ENCODE peak calls at places on chromosomes 3 and 15, in seven cellular contexts. G is H1, I is SK-N-SH, X is HepG2, T is HCT116, D is K562, J is GM12878. N is an unnamed sample.

GRCh38 chr15:47717036-47717611 is at the start of gene SEMA6D:
- DNase-seq in D (no peak), G (peak), T (no peak), J (no peak), I (peak), X (peak), N (peak)

GRCh38 chr3:134291300-134292254 is 40.9 kb upstream of the RYK start:
- DNase-seq in J (no peak), D (no peak), X (no peak), T (no peak), I (no peak), G (no peak), N (no peak)

GRCh38 chr15:63887630-63888029 is 53.9 kb upstream of the HERC1 start:
- DNase-seq in G (no peak), J (no peak), D (no peak), X (no peak), T (no peak), I (no peak), N (no peak)

GRCh38 chr3:188274249-188274915 is 120.4 kb downstream of the LPP start:
- DNase-seq in T (no peak), X (no peak), J (no peak), I (no peak), D (no peak), G (no peak), N (no peak)

GRCh38 chr3:46463120-46463867 is 1.4 kb downstream of the LTF start:
- DNase-seq in T (no peak), X (no peak), G (no peak), J (no peak), D (no peak), I (no peak), N (no peak)

GRCh38 chr15:36844453-36845094 is 255.8 kb downstream of the MEIS2 start:
- DNase-seq in X (peak), J (no peak), D (no peak), I (no peak), G (no peak), T (no peak), N (peak)

GRCh38 chr3:138684411-138684810 is 75.8 kb downstream of the FAIM start:
- DNase-seq in X (no peak), G (no peak), D (no peak), J (no peak), I (no peak), T (no peak), N (no peak)

GRCh38 chr3:129239992-129240391 is 9.4 kb upstream of the COPG1 start:
- DNase-seq in J (no peak), X (no peak), T (no peak), G (no peak), I (no peak), D (no peak), N (no peak)

GRCh38 chr3:29514912-29515311 is 234.0 kb downstream of the RBMS3 start:
- DNase-seq in D (no peak), J (no peak), G (no peak), T (no peak), X (no peak), I (no peak), N (peak)

GRCh38 chr3:58528629-58529028 is 8.4 kb downstream of the ACOX2 start:
- DNase-seq in G (no peak), X (no peak), I (peak), D (no peak), J (no peak), T (no peak), N (peak)

GRCh38 chr15:68106656-68107055 is 52.5 kb downstream of the PIAS1 start:
- DNase-seq in X (peak), G (no peak), J (no peak), D (no peak), I (no peak), T (no peak), N (no peak)

GRCh38 chr3:50503504-50503903 is at the start of gene CACNA2D2:
- DNase-seq in X (no peak), T (peak), D (peak), J (no peak), I (peak), G (no peak), N (peak)

GRCh38 chr3:45223889-45224730 is 2.0 kb downstream of the TMEM158 start:
- DNase-seq in I (no peak), D (no peak), X (no peak), J (no peak), G (no peak), T (no peak), N (no peak)

GRCh38 chr3:87191641-87192040 is 35.5 kb upstream of the CHMP2B start:
- DNase-seq in T (no peak), X (no peak), J (no peak), I (no peak), D (no peak), G (no peak), N (no peak)

GRCh38 chr3:18122264-18122663 is 302.9 kb downstream of the SATB1 start:
- DNase-seq in D (no peak), J (no peak), T (no peak), X (no peak), I (no peak), G (no peak), N (no peak)

GRCh38 chr15:100205549-100206295 is 136.1 kb downstream of the ADAMTS17 start:
- DNase-seq in I (no peak), D (no peak), T (no peak), X (no peak), J (no peak), G (no peak), N (no peak)

GRCh38 chr3:65836047-65836446 is 202.7 kb downstream of the MAGI1 start:
- DNase-seq in I (no peak), T (no peak), J (no peak), G (no peak), D (no peak), X (no peak), N (no peak)

GRCh38 chr3:49554639-49555265 is 475 bp downstream of the BSN start:
- DNase-seq in T (no peak), I (no peak), G (no peak), X (no peak), J (no peak), D (peak), N (peak)

GRCh38 chr3:61530355-61530754 is 31.0 kb upstream of the PTPRG start:
- DNase-seq in T (peak), X (peak), D (no peak), G (no peak), J (no peak), I (peak), N (peak)

GRCh38 chr3:195892355-195893120 is 15.8 kb downstream of the TNK2 start:
- DNase-seq in D (no peak), J (no peak), T (no peak), G (no peak), I (peak), X (peak), N (no peak)

DNA sequence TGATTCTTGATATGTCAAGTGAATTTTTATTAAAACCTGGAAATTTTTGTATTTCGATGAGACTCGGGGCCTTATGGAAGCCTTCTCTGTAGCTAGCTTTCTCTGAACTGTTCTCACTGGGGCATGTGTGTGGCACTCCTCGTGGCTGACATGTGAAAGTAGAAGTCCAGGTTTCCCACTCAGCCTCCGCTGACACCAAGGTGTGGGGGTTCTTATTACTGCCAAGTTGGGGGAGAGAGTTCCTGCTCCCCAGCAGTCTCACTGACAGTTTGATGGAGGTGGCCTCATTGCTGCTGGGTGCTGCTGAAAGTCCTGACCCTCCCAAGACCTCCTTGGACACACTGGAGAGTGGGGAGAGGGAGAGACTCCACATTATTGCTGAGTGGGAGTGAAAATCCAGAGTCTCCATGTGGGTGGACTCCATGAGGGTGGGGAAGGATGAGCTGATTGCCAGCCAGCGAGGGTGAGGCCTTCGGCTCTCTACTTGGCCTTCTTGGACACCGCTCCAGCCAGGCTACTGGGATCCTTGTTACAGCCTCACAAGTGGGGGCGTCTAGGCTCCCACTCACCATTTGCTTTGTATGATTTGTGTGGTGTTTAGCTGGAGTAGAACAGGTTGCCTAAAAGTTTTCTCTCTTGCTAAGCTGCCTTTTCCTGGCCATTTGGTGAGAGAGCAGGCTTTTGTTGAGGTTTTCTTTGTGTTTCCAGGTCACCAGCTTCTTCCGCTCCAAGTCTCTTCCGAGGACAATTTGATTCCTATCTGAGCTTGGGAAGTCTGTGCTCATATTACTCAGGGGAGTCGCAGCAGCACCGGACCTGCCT is 64.1 kb downstream of the LSM3 start:
- DNase-seq in J (no peak), T (no peak), I (no peak), G (no peak), X (no peak), D (no peak), N (peak)
- TF ChIP-seq JUND in J (no peak), T (no peak), I (no peak), G (no peak), X (no peak), D (no peak), N (no peak)

GRCh38 chr15:40146037-40146436 is 14.8 kb upstream of the BUB1B start:
- DNase-seq in J (no peak), T (peak), G (no peak), I (no peak), D (no peak), X (no peak), N (no peak)
- TF ChIP-seq JUND in J (no peak), T (peak), G (no peak), I (peak), D (no peak), X (no peak), N (no peak)

DNA sequence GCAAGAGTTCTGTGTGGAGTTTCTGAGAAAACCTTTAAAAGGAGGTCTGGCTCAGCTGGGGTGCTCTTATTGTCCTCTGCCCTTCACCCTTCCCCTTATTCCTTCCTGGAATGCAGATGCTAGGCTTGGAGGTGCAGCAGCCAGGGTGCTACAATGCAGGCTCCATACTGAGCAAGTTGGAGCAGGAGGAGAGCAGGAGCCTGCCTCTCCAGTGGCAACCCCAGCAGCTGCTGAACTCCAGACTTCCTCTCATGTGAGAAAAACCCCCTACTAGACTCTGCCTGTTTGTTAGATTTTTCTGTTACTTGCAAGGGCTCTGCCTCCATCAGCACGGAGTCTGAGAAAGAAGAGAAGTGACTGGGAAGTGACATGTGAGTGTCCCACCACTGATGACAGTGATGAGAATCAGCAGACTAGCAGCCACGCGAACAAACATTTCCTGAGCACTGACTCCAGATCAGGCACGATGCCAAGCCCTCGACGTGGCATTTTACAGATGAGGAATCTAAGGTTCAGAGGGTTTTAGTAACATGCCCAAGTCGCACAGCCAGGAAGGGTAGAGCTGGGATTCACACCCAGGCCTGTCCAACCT is 16.1 kb upstream of the RARRES1 start:
- DNase-seq in J (no peak), G (no peak), T (no peak), I (no peak), D (no peak), X (no peak), N (no peak)
- TF ChIP-seq JUND in J (no peak), G (no peak), T (no peak), I (no peak), D (no peak), X (no peak), N (no peak)

GRCh38 chr3:153760952-153761351 is 360.2 kb upstream of the ARHGEF26 start:
- DNase-seq in D (no peak), X (no peak), G (no peak), J (no peak), T (no peak), I (no peak), N (no peak)

GRCh38 chr3:153753035-153753434 is 368.2 kb upstream of the ARHGEF26 start:
- DNase-seq in J (no peak), G (no peak), T (no peak), D (no peak), X (no peak), I (no peak), N (no peak)

GRCh38 chr3:153756816-153757215 is 364.4 kb upstream of the ARHGEF26 start:
- DNase-seq in D (no peak), J (no peak), G (no peak), I (no peak), T (no peak), X (no peak), N (no peak)

GRCh38 chr3:153762411-153763235 is 358.6 kb upstream of the ARHGEF26 start:
- DNase-seq in I (no peak), X (no peak), G (no peak), T (no peak), D (no peak), J (no peak), N (no peak)

GRCh38 chr3:153757839-153758238 is 363.4 kb upstream of the ARHGEF26 start:
- DNase-seq in J (no peak), D (no peak), T (no peak), I (no peak), X (no peak), G (no peak), N (no peak)
- TF ChIP-seq JUND in J (no peak), D (no peak), T (no peak), I (no peak), X (no peak), G (no peak), N (no peak)

GRCh38 chr3:7546219-7546618 is 685.3 kb downstream of the GRM7 start:
- DNase-seq in G (no peak), X (no peak), J (no peak), I (no peak), D (no peak), T (peak), N (peak)

GRCh38 chr3:7543294-7543693 is 682.4 kb downstream of the GRM7 start:
- DNase-seq in X (no peak), I (no peak), G (no peak), J (no peak), D (no peak), T (no peak), N (no peak)

GRCh38 chr3:7545334-7545733 is 684.4 kb downstream of the GRM7 start:
- DNase-seq in D (no peak), T (no peak), I (no peak), G (no peak), X (no peak), J (no peak), N (no peak)

DNA sequence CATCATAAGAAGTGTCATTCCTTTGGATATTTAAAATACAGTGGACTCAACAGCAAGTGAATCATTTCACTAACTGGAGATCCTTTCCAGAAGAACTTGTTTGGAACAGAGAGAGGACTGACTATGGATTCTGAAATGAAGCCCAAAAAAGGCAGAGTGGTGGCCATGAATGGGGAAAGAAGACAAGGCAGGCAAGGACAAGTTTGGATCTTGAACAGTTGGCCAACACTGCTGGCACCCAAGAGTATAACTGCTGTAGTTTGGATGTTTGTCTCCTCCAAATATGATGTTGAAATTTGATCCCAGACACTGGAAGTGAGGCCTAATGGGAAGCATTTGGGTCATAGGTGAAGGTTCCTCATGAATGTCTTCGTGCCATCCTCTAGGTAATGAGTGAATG is 686.9 kb downstream of the GRM7 start:
- DNase-seq in I (no peak), X (no peak), J (no peak), D (no peak), G (no peak), T (no peak), N (no peak)
- TF ChIP-seq JUND in I (no peak), X (no peak), J (no peak), D (no peak), G (no peak), T (no peak), N (no peak)

GRCh38 chr3:81516042-81516441 is 245.4 kb downstream of the GBE1 start:
- DNase-seq in J (no peak), X (no peak), D (no peak), I (no peak), G (no peak), T (no peak), N (no peak)
- TF ChIP-seq JUND in J (no peak), X (no peak), D (no peak), I (no peak), G (no peak), T (no peak), N (no peak)

N was measured in T47D.